ENCODE peak calls at places on chromosomes 6 and 20, in four cellular contexts. N, I, H and V are unnamed samples.

GRCh38 chr20:57397693-57398108 is 6.5 kb downstream of the RBM38 start:
- DNase-seq in N (no peak), I (peak; percentile 65), H (no peak), V (no peak)

GRCh38 chr6:139882234-139882633 is 507.8 kb upstream of the CITED2 start:
- DNase-seq in N (peak; percentile 63), I (no peak), H (peak; percentile 70), V (no peak)

GRCh38 chr6:24908555-24908954 is 27.2 kb downstream of the RIPOR2 start:
- DNase-seq in N (no peak), I (no peak), H (peak; percentile 34), V (no peak)

GRCh38 chr6:70124882-70125535 is 177.9 kb downstream of the COL9A1 start:
- DNase-seq in N (peak; percentile 65), I (no peak), H (peak; percentile 15), V (no peak)

GRCh38 chr6:96520851-96521115 is 823 bp upstream of the UFL1 start:
- DNase-seq in N (no peak), I (no peak), H (peak; percentile 5), V (no peak)

GRCh38 chr20:17556842-17557674 is 12.8 kb upstream of the DSTN start:
- DNase-seq in N (no peak), I (peak; percentile 74), H (no peak), V (no peak)

GRCh38 chr6:63597142-63598000 is 25.1 kb downstream of the LOC128125822 start:
- DNase-seq in N (no peak), I (no peak), H (peak; percentile 43), V (no peak)

GRCh38 chr6:146901940-146902816 is 302.0 kb upstream of the STXBP5 start:
- DNase-seq in N (no peak), I (no peak), H (peak; percentile 51), V (no peak)

GRCh38 chr6:20559924-20560551 is 25.8 kb downstream of the CDKAL1 start:
- DNase-seq in N (no peak), I (no peak), H (peak; percentile 46), V (no peak)

GRCh38 chr6:169185692-169186485 is 67.8 kb downstream of the THBS2 start:
- DNase-seq in N (no peak), I (no peak), H (no peak), V (no peak)

GRCh38 chr6:148508401-148509151 is 165.9 kb downstream of the SASH1 start:
- DNase-seq in N (no peak), I (no peak), H (peak; percentile 73), V (no peak)

GRCh38 chr6:31713991-31714684 is 1.0 kb upstream of the LY6G6D start:
- DNase-seq in N (no peak), I (no peak), H (no peak), V (no peak)
- TF ChIP-seq CTCF in N (no peak), I (no peak), H (no peak), V (no peak)

GRCh38 chr6:116633685-116634084 is 17.4 kb downstream of the RSPH4A start:
- DNase-seq in N (no peak), I (no peak), H (peak; percentile 18), V (no peak)
- TF ChIP-seq CTCF in N (peak; percentile 55), I (no peak), H (peak; percentile 45), V (no peak)

GRCh38 chr6:110999634-111000270 is 17.9 kb downstream of the RPF2 start:
- DNase-seq in N (no peak), I (no peak), H (peak; percentile 72), V (no peak)
- TF ChIP-seq CTCF in N (peak; percentile 31), I (peak; percentile 30), H (peak; percentile 48), V (no peak)

DNA sequence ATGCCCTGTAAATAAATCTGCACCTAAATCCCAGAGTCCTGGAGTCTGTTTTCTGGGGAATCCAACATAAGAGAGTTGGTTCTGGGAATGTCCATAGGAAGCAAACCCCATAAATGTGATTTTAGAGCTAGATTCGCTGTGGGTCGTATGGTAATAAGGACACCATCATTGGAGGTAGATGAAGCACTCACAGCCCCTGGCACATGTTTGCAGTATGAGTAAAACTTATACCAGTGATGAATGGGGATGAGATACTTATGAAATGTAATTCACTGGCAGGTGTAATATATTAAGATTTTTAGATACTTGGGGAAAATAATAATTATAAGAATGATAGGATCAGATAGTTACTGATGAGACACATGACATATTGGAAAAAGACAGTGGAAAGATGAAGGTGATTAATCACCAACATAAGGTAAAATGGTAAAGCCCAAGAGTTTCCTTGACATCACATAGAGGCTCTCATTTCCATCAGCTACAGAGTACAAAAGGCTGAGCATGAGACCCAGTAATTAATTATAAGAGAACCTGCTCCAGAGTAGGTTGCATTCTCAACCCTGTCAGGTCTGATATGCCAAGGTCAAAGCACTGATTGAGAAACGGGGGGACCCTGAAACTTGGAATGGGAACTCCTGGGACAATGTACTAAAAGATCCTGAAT is 44.7 kb upstream of the THEMIS start:
- DNase-seq in N (no peak), I (no peak), H (no peak), V (no peak)
- TF ChIP-seq CTCF in N (no peak), I (no peak), H (no peak), V (no peak)

GRCh38 chr6:43837501-43837900 is 67.5 kb downstream of the VEGFA start:
- DNase-seq in N (no peak), I (no peak), H (no peak), V (no peak)

GRCh38 chr6:43835872-43836419 is 65.9 kb downstream of the VEGFA start:
- DNase-seq in N (no peak), I (no peak), H (no peak), V (no peak)

GRCh38 chr6:43836507-43836906 is 66.5 kb downstream of the VEGFA start:
- DNase-seq in N (no peak), I (no peak), H (no peak), V (no peak)

GRCh38 chr6:43840490-43841218 is 70.6 kb downstream of the VEGFA start:
- DNase-seq in N (no peak), I (no peak), H (no peak), V (no peak)

DNA sequence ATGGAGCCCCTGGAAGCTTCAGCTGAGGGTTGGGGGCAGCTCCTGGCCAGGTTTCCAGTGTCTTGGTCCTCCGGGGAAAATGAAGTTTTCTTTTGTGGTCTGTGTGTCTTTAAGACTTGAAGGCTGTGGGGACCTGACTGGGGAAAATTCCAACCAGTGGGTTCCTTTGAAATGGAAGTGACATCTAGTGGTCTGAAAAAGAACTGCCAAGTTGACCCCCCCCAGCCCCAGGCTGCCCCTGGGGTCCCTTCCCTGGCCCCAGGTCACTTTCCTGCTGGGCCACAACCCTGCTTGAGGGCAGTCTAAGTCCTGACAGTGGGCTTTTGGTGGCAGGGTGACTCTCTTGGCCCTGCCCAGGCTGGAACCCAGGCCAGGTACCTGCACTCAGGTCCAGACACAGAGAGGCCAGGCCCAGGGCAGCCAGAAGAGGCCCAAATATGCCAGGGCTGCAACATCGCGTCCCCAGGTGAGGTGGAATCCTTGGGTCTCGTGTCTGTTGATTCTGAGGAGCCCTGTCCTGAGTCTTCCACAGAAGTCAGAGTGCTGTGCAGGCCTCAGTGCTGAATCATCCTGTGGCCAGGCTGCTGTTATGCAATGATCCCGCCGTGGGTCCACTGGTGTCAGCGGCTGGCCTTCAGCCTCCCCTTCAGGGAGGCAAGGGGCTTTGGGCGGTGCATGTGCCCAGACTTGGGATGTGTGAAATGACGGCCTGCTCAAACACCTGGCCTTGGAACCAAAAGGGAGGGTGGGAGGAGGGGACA is 68.4 kb downstream of the VEGFA start:
- DNase-seq in N (peak; percentile 70), I (peak; percentile 67), H (peak; percentile 87), V (peak; percentile 41)
- TF ChIP-seq CTCF in N (peak; percentile 69), I (peak; percentile 59), H (peak; percentile 71), V (peak; percentile 43)